ENCODE peak calls at places on chromosomes 1 and 21, in eight cellular contexts. T, V, Y, N, C, J, K and R are unnamed samples.

GRCh38 chr1:35876988-35877387 is 6.0 kb upstream of the AGO1 start:
- DNase-seq in T (peak; percentile 48), J (no peak), V (no peak), Y (no peak), N (peak; percentile 27), C (peak; percentile 63), K (no peak), R (no peak)

GRCh38 chr1:53115403-53116306 is 26.8 kb downstream of the SLC1A7 start:
- DNase-seq in J (peak; percentile 96), Y (peak; percentile 77), C (peak; percentile 95), K (no peak), T (peak; percentile 89), N (peak; percentile 65), V (no peak), R (no peak)

GRCh38 chr1:239538244-239538988 is 152.0 kb downstream of the CHRM3 start:
- DNase-seq in K (no peak), J (no peak), C (peak; percentile 72), T (peak; percentile 14), V (no peak), N (no peak), Y (no peak), R (no peak)

GRCh38 chr1:19765623-19766022 is 34.1 kb downstream of the TMCO4 start:
- DNase-seq in N (peak; percentile 92), Y (no peak), T (peak; percentile 91), V (peak; percentile 70), J (peak; percentile 63), C (no peak), K (no peak), R (no peak)

GRCh38 chr1:212157252-212157651 is 121.7 kb downstream of the DTL start:
- DNase-seq in C (no peak), K (no peak), V (no peak), N (no peak), T (no peak), J (no peak), Y (no peak), R (no peak)

GRCh38 chr1:10677508-10678364 is 118.7 kb downstream of the CASZ1 start:
- DNase-seq in Y (no peak), V (no peak), K (no peak), J (no peak), T (no peak), C (peak; percentile 74), N (no peak), R (peak; percentile 90)

GRCh38 chr1:83058327-83058726 is 940.6 kb downstream of the TTLL7 start:
- DNase-seq in T (no peak), V (no peak), J (no peak), K (no peak), C (no peak), N (no peak), Y (no peak), R (no peak)

GRCh38 chr1:91120915-91121314 is 99.1 kb upstream of the ZNF644 start:
- DNase-seq in V (no peak), N (peak; percentile 12), T (no peak), J (peak; percentile 48), Y (no peak), C (no peak), K (no peak), R (no peak)

GRCh38 chr1:156194300-156194652 is 372 bp downstream of the SLC25A44 start:
- DNase-seq in V (no peak), J (no peak), Y (no peak), K (no peak), T (no peak), C (no peak), N (peak; percentile 7), R (no peak)

GRCh38 chr1:59732219-59732955 is 82.4 kb upstream of the HOOK1 start:
- DNase-seq in V (no peak), N (peak; percentile 11), T (peak; percentile 23), Y (no peak), C (no peak), K (no peak), J (peak; percentile 7), R (no peak)

GRCh38 chr1:61692155-61692783 is 32.7 kb downstream of the TM2D1 start:
- DNase-seq in C (no peak), V (no peak), Y (no peak), K (no peak), N (peak; percentile 73), J (peak; percentile 85), T (peak; percentile 35), R (no peak)

GRCh38 chr1:164611754-164612642 is 53.0 kb downstream of the PBX1 start:
- DNase-seq in C (peak; percentile 69), N (peak; percentile 86), J (peak; percentile 84), V (no peak), T (peak; percentile 81), Y (no peak), K (no peak), R (no peak)

GRCh38 chr1:164609084-164609483 is 50.1 kb downstream of the PBX1 start:
- DNase-seq in Y (no peak), K (no peak), J (no peak), C (no peak), V (no peak), T (no peak), N (no peak), R (no peak)

GRCh38 chr1:164610528-164611222 is 51.7 kb downstream of the PBX1 start:
- DNase-seq in T (no peak), V (no peak), C (no peak), K (no peak), N (no peak), Y (no peak), J (no peak), R (no peak)

GRCh38 chr1:164614316-164614715 is 55.3 kb downstream of the PBX1 start:
- DNase-seq in N (no peak), Y (no peak), C (no peak), V (no peak), T (no peak), K (no peak), J (no peak), R (no peak)

GRCh38 chr1:164613176-164613575 is 54.2 kb downstream of the PBX1 start:
- DNase-seq in C (no peak), V (no peak), Y (no peak), T (no peak), N (no peak), J (no peak), K (no peak), R (no peak)
- H3K4me1 ChIP-seq in C (peaks cover 66% of the 10 kb centered on the region), V (peaks cover 10% of the 10 kb centered on the region), Y (peaks cover 27% of the 10 kb centered on the region), T (peaks cover 45% of the 10 kb centered on the region), N (peaks cover 19% of the 10 kb centered on the region), J (peaks cover 51% of the 10 kb centered on the region), K (no peaks in the 10 kb centered on the region), R (peaks cover 98% of the 10 kb centered on the region)

GRCh38 chr21:44283953-44284352 is 1.7 kb upstream of the AIRE start:
- DNase-seq in C (no peak), V (no peak), N (no peak), K (no peak), Y (no peak), T (no peak), J (no peak), R (no peak)

GRCh38 chr21:44281801-44282200 is 3.9 kb upstream of the AIRE start:
- DNase-seq in N (no peak), Y (no peak), V (peak; percentile 34), C (no peak), K (no peak), J (no peak), T (no peak), R (no peak)

GRCh38 chr21:44279621-44280260 is 5.9 kb upstream of the AIRE start:
- DNase-seq in C (no peak), J (no peak), Y (no peak), N (no peak), V (peak; percentile 26), K (no peak), T (no peak), R (no peak)

GRCh38 chr21:44285102-44285501 is 574 bp upstream of the AIRE start:
- DNase-seq in T (no peak), N (no peak), K (no peak), V (no peak), C (no peak), Y (no peak), J (no peak), R (no peak)

GRCh38 chr21:44282370-44282769 is 3.3 kb upstream of the AIRE start:
- DNase-seq in V (peak; percentile 2), J (no peak), C (no peak), K (no peak), Y (no peak), N (no peak), T (no peak), R (no peak)
- H3K4me1 ChIP-seq in V (no peaks in the 10 kb centered on the region), J (peaks cover 7% of the 10 kb centered on the region), C (peaks cover 21% of the 10 kb centered on the region), K (no peaks in the 10 kb centered on the region), Y (no peaks in the 10 kb centered on the region), N (peaks cover 4% of the 10 kb centered on the region), T (no peaks in the 10 kb centered on the region), R (peaks cover 5% of the 10 kb centered on the region)

GRCh38 chr1:14944471-14944981 is 209.0 kb upstream of the TMEM51 start:
- DNase-seq in V (no peak), T (no peak), N (no peak), J (peak; percentile 29), K (no peak), C (no peak), Y (no peak), R (no peak)

GRCh38 chr1:14943516-14943851 is 210.1 kb upstream of the TMEM51 start:
- DNase-seq in T (no peak), J (no peak), V (no peak), C (no peak), N (no peak), K (no peak), Y (no peak), R (no peak)

GRCh38 chr1:14946011-14946359 is 207.6 kb upstream of the TMEM51 start:
- DNase-seq in T (no peak), Y (no peak), K (no peak), N (no peak), V (no peak), C (no peak), J (no peak), R (no peak)

GRCh38 chr1:14946567-14947285 is 206.8 kb upstream of the TMEM51 start:
- DNase-seq in Y (no peak), K (no peak), C (no peak), T (peak; percentile 56), J (peak; percentile 48), V (peak; percentile 68), N (peak; percentile 86), R (no peak)

DNA sequence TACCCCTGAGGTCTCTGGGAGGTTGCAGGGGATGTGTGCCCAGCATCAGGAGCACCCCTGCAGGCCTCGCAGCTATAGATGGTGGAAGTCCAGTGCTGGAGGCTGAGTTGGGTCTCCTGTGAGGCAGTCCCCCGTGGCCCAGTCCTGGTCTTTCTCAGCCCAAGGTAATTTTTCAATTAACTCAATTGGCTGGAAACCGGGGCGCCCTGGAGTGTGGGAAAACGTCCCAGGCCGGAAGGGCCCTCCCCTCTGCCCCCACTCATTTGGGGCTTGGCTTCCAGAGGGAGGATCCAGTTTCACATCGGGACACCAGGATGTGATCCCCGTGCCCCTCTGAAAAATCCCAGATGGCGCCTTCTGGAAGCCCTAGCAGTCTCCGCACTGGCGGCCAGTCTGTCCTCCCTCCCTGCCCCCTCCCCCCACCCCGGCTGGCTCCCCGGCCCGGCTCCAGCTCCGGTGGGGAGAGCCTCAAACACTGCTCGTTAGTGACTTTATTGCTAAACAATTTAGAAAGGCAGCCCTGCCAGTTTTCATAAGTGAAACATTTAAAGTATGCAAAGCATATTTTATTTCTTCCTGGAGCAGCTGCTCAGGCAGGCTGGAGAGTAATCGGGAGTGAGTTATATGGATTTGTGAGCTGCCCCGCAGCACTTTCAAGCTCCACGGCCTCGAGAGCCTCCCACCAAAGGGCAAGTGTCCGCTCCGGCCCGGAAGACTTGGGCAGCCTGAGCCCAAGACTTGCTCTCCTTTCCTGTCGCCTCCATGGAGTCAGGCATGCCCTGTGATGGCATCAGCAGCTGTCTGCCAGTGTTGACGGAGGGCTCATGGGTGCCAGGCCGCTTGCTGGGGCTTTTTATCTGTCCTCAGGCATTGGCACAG is 208.2 kb upstream of the TMEM51 start:
- DNase-seq in C (peak; percentile 64), K (no peak), N (peak; percentile 90), J (peak; percentile 62), Y (peak; percentile 86), V (peak; percentile 65), T (peak; percentile 88), R (peak; percentile 88)
- H3K4me1 ChIP-seq in C (peaks cover 33% of the 10 kb centered on the region), K (no peaks in the 10 kb centered on the region), N (peaks cover 42% of the 10 kb centered on the region), J (peaks cover 61% of the 10 kb centered on the region), Y (peaks cover 34% of the 10 kb centered on the region), V (no peaks in the 10 kb centered on the region), T (peaks cover 40% of the 10 kb centered on the region), R (no peaks in the 10 kb centered on the region)

GRCh38 chr1:33586111-33586510 is 113.7 kb downstream of the ZSCAN20 start:
- DNase-seq in J (no peak), C (no peak), N (peak; percentile 11), V (no peak), T (no peak), K (no peak), Y (no peak), R (no peak)
- H3K4me1 ChIP-seq in J (no peaks in the 10 kb centered on the region), C (no peaks in the 10 kb centered on the region), N (no peaks in the 10 kb centered on the region), V (peaks cover 5% of the 10 kb centered on the region), T (no peaks in the 10 kb centered on the region), K (no peaks in the 10 kb centered on the region), Y (no peaks in the 10 kb centered on the region), R (no peaks in the 10 kb centered on the region)